ENCODE peak calls at places on chromosomes 4 and X, in six cellular contexts. Y is PC-3, K is GM23248, U is HCT116, C is MM.1S, E is GM23338. G is an unnamed sample.

GRCh38 chr4:137521053-137521452 is 11.2 kb downstream of the PCDH18 start:
- DNase-seq in Y (no peak), E (no peak), C (no peak), K (no peak), U (no peak), G (no peak)

GRCh38 chrX:152923599-152923998 is 25.7 kb downstream of the ZNF185 start:
- DNase-seq in Y (no peak), C (no peak), E (no peak), U (no peak), K (no peak), G (no peak)

GRCh38 chrX:19747672-19748610 is 139.5 kb downstream of the SH3KBP1 start:
- DNase-seq in K (no peak), U (no peak), Y (no peak), C (no peak), E (no peak), G (peak)

GRCh38 chrX:136386821-136387220 is 86.1 kb downstream of the ADGRG4 start:
- DNase-seq in U (no peak), C (no peak), E (no peak), K (no peak), Y (no peak), G (no peak)

GRCh38 chrX:153968754-153969124 is 2.9 kb downstream of the HCFC1 start:
- DNase-seq in E (peak), U (no peak), K (peak), C (peak), Y (peak), G (peak)

GRCh38 chrX:75155830-75156525 is at the start of gene ABCB7:
- DNase-seq in E (peak), Y (peak), C (peak), K (peak), U (peak), G (peak)

GRCh38 chr4:150943831-150944230 is 71.3 kb downstream of the LRBA start:
- DNase-seq in U (no peak), E (no peak), Y (no peak), K (peak), C (no peak), G (no peak)

GRCh38 chrX:52577464-52578173 is 60.8 kb upstream of the XAGE1B start:
- DNase-seq in Y (no peak), C (no peak), K (no peak), U (no peak), E (no peak), G (no peak)

GRCh38 chr4:10386044-10386443 is 71.2 kb downstream of the ZNF518B start:
- DNase-seq in U (no peak), Y (no peak), E (no peak), C (no peak), K (no peak), G (no peak)

GRCh38 chr4:168309781-168310180 is 8.8 kb downstream of the DDX60 start:
- DNase-seq in K (no peak), E (peak), Y (no peak), C (no peak), U (no peak), G (no peak)

GRCh38 chrX:19953145-19953544 is 37.7 kb downstream of the BCLAF3 start:
- DNase-seq in Y (no peak), U (no peak), K (no peak), E (no peak), C (peak), G (peak)

GRCh38 chrX:9342581-9343051 is 122.2 kb upstream of the TBL1X start:
- DNase-seq in Y (peak), U (peak), K (peak), C (peak), E (peak), G (no peak)

GRCh38 chrX:117771384-117771783 is 345.2 kb downstream of the KLHL13 start:
- DNase-seq in U (no peak), K (no peak), C (no peak), E (no peak), Y (no peak), G (no peak)

GRCh38 chr4:10063544-10064300 is 42.4 kb upstream of the SLC2A9 start:
- DNase-seq in U (peak), Y (peak), K (peak), E (peak), C (no peak), G (no peak)

GRCh38 chr4:40395908-40396806 is 61.0 kb downstream of the CHRNA9 start:
- DNase-seq in C (no peak), E (peak), Y (peak), K (no peak), U (no peak), G (no peak)

GRCh38 chr4:101086801-101087586 is 260.3 kb downstream of the PPP3CA start:
- DNase-seq in Y (peak), K (no peak), C (no peak), U (no peak), E (peak), G (peak)

GRCh38 chr4:53421791-53422190 is 44.4 kb downstream of the FIP1L1 start:
- DNase-seq in C (no peak), K (no peak), E (no peak), Y (no peak), U (no peak), G (no peak)

GRCh38 chr4:75821966-75822365 is 80.3 kb downstream of the PPEF2 start:
- DNase-seq in C (no peak), Y (peak), E (no peak), U (no peak), K (peak), G (no peak)

GRCh38 chrX:131985526-131986049 is 37.5 kb upstream of the STK26 start:
- DNase-seq in E (peak), C (no peak), U (no peak), Y (no peak), K (no peak), G (no peak)

GRCh38 chrX:149152941-149153340 is 352.2 kb downstream of the IDS start:
- DNase-seq in Y (no peak), U (no peak), E (no peak), C (no peak), K (peak), G (no peak)

GRCh38 chrX:10352536-10352935 is 195.8 kb downstream of the CLCN4 start:
- DNase-seq in K (no peak), E (no peak), Y (peak), U (no peak), C (no peak), G (no peak)

GRCh38 chr4:65954416-65954815 is 284.1 kb upstream of the EPHA5 start:
- DNase-seq in Y (peak), E (no peak), C (no peak), U (no peak), K (no peak), G (no peak)

GRCh38 chr4:109206610-109207009 is 95.8 kb downstream of the COL25A1 start:
- DNase-seq in Y (no peak), K (no peak), E (no peak), U (no peak), C (no peak), G (no peak)

GRCh38 chrX:46294234-46294633 is 251.0 kb downstream of the ZNF674 start:
- DNase-seq in C (no peak), K (peak), U (no peak), Y (no peak), E (no peak), G (no peak)

GRCh38 chr4:84734037-84734436 is 151.1 kb downstream of the CDS1 start:
- DNase-seq in C (no peak), E (no peak), K (no peak), U (no peak), Y (no peak), G (no peak)

GRCh38 chr4:70913947-70914445 is 11.8 kb downstream of the MOB1B start:
- DNase-seq in E (peak), Y (peak), C (no peak), K (peak), U (no peak), G (no peak)

GRCh38 chr4:156396534-156396933 is 442.9 kb upstream of the CTSO start:
- DNase-seq in K (no peak), E (no peak), C (no peak), U (no peak), Y (no peak), G (no peak)

GRCh38 chr4:53057679-53058078 is 195.6 kb downstream of the RASL11B start:
- DNase-seq in U (no peak), E (no peak), C (no peak), K (no peak), Y (no peak), G (no peak)

GRCh38 chrX:143017272-143017671 is 8.5 kb upstream of the SPANXN4 start:
- DNase-seq in E (no peak), K (no peak), U (no peak), Y (no peak), C (no peak), G (no peak)
- TF ChIP-seq EZH2phosphoT487 in E (no peak), K (no peak), U (no peak), Y (no peak), C (no peak), G (no peak)

GRCh38 chr4:2462218-2462991 is 6.5 kb upstream of the RNF4 start:
- DNase-seq in U (peak), K (peak), E (peak), C (peak), Y (peak), G (peak)
- H2AFZ ChIP-seq in U (no peak), K (peak), E (peak), C (peak), Y (peak), G (peak)

GRCh38 chrX:21725498-21725897 is 32.4 kb downstream of the SMPX start:
- DNase-seq in E (peak), U (peak), Y (peak), C (peak), K (peak), G (no peak)
- TF ChIP-seq EZH2phosphoT487 in E (no peak), U (no peak), Y (no peak), C (no peak), K (no peak), G (no peak)

GRCh38 chr4:38164346-38164745 is 204.1 kb downstream of the PTTG2 start:
- DNase-seq in U (no peak), E (no peak), K (peak), Y (no peak), C (no peak), G (no peak)
- H2AFZ ChIP-seq in U (no peak), E (no peak), K (no peak), Y (no peak), C (no peak), G (no peak)

G was measured in OCI-LY7.